ENCODE peak calls at places on chromosome 12, in nine cellular contexts. S is pancreas, G is PC-9, M is Peyer's patch, F is substantia nigra, I is A673, E is sigmoid colon, V is endodermal cell, X is dorsolateral prefrontal cortex. L is an unnamed sample.

GRCh38 chr12:107306141-107306670 is 212.9 kb upstream of the CRY1 start:
- DNase-seq in S (no peak), X (no peak), V (no peak), I (no peak), M (no peak), E (no peak), G (no peak), F (no peak), L (no peak)

GRCh38 chr12:6302621-6303020 is 7.9 kb upstream of the PLEKHG6 start:
- DNase-seq in I (no peak), E (no peak), M (no peak), F (no peak), X (no peak), S (no peak), V (no peak), G (no peak), L (no peak)

GRCh38 chr12:94740601-94741362 is 90.4 kb upstream of the TMCC3 start:
- DNase-seq in S (no peak), I (no peak), F (no peak), X (no peak), M (no peak), V (peak), G (no peak), E (no peak), L (no peak)

GRCh38 chr12:116955382-116956021 is 44.8 kb downstream of the FBXW8 start:
- DNase-seq in I (peak), X (no peak), V (peak), G (peak), S (peak), E (no peak), M (peak), F (no peak), L (no peak)

GRCh38 chr12:28258998-28259397 is 68.7 kb downstream of the CCDC91 start:
- DNase-seq in V (no peak), F (no peak), G (no peak), S (no peak), I (no peak), E (no peak), X (no peak), M (no peak), L (no peak)

GRCh38 chr12:76311796-76312195 is 36.4 kb downstream of the BBS10 start:
- DNase-seq in I (no peak), S (no peak), F (no peak), M (no peak), V (no peak), X (no peak), G (no peak), E (no peak), L (no peak)

GRCh38 chr12:6852651-6853354 is 853 bp downstream of the USP5 start:
- DNase-seq in F (peak), E (peak), S (no peak), I (peak), V (peak), X (no peak), G (peak), M (peak), L (no peak)

GRCh38 chr12:105092336-105092735 is 8.1 kb upstream of the ALDH1L2 start:
- DNase-seq in I (no peak), E (no peak), M (no peak), F (no peak), V (peak), G (peak), X (no peak), S (peak), L (no peak)

GRCh38 chr12:93000026-93000425 is 70.9 kb upstream of the EEA1 start:
- DNase-seq in G (no peak), I (no peak), X (no peak), E (no peak), F (no peak), V (no peak), S (no peak), M (no peak), L (no peak)

GRCh38 chr12:102879144-102879763 is 37.8 kb downstream of the PAH start:
- DNase-seq in E (peak), S (peak), I (peak), M (no peak), V (peak), F (no peak), G (peak), X (peak), L (peak)

GRCh38 chr12:12979151-12979550 is 20.9 kb downstream of the HEBP1 start:
- DNase-seq in V (no peak), I (no peak), X (no peak), E (no peak), M (no peak), F (no peak), G (no peak), S (no peak), L (no peak)

GRCh38 chr12:22282283-22282682 is 52.2 kb downstream of the ST8SIA1 start:
- DNase-seq in E (no peak), I (no peak), G (no peak), X (no peak), F (no peak), M (no peak), S (no peak), V (no peak), L (no peak)

GRCh38 chr12:57983150-57983857 is 41.9 kb downstream of the ATP23 start:
- DNase-seq in I (peak), F (no peak), G (peak), X (no peak), V (peak), E (no peak), S (peak), M (no peak), L (no peak)
- H3K27ac ChIP-seq in I (no peak), F (no peak), G (no peak), X (no peak), V (no peak), E (no peak), S (no peak), M (no peak), L (no peak)

DNA sequence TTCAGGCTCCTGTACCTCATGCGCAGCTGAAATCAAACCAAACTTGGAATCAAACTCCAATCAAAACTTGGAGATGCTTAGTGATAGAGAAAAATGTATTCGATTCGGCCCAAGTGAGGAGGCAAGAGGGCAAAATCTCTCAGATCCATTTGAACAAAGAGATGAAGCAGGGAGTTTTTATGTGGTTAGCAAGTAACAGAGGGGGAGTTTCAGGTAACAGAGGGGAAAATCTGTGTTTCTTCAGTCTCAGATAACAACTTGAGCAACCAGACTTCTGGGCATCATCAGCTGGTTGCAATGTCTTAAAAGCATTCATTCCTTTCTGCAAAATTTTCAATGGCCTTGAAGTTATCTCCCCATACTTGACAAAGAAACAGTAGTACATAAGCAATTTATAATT is 245.1 kb upstream of the AVPR1A start:
- DNase-seq in I (no peak), M (no peak), S (no peak), E (no peak), X (no peak), F (no peak), V (no peak), G (no peak), L (no peak)
- H3K27ac ChIP-seq in I (no peak), M (no peak), S (no peak), E (no peak), X (no peak), F (no peak), V (no peak), G (no peak), L (no peak)

GRCh38 chr12:109588461-109589239 is 15.1 kb downstream of the MVK start:
- DNase-seq in E (no peak), G (no peak), I (no peak), M (peak), X (no peak), S (no peak), V (no peak), F (no peak), L (no peak)

GRCh38 chr12:109586385-109587296 is 13.0 kb downstream of the MVK start:
- DNase-seq in S (no peak), E (no peak), V (no peak), X (no peak), M (no peak), F (no peak), G (peak), I (no peak), L (no peak)

GRCh38 chr12:109589691-109590245 is 16.2 kb downstream of the MVK start:
- DNase-seq in M (no peak), S (no peak), V (no peak), F (no peak), I (no peak), G (no peak), E (no peak), X (no peak), L (no peak)

GRCh38 chr12:109589240-109589590 is 15.6 kb downstream of the MVK start:
- DNase-seq in S (no peak), F (no peak), E (no peak), X (no peak), M (no peak), V (no peak), G (no peak), I (no peak), L (no peak)

DNA sequence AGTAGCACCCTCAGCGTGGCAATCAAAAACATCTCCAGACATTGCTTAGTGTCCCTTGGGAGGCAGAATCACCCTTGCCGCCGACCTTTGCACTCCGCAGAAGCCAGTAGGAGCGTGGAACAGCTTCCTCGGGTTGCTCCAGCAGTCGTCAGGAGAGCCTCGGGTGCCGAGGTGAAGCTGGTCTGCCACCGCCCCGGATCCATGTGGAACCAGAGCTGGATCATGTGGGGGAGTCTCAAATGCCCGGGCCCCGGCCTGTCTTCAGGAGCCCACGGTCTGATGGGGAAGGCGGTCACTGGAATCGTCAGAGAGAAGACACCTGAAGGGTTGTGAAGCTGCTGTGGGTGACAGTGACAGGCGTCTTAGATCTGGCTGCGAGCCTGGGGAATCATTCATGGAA is 14.3 kb downstream of the MVK start:
- DNase-seq in X (no peak), F (no peak), G (no peak), V (no peak), M (no peak), E (no peak), I (no peak), S (no peak), L (no peak)
- H3K27ac ChIP-seq in X (no peak), F (no peak), G (no peak), V (no peak), M (no peak), E (no peak), I (no peak), S (no peak), L (no peak)

DNA sequence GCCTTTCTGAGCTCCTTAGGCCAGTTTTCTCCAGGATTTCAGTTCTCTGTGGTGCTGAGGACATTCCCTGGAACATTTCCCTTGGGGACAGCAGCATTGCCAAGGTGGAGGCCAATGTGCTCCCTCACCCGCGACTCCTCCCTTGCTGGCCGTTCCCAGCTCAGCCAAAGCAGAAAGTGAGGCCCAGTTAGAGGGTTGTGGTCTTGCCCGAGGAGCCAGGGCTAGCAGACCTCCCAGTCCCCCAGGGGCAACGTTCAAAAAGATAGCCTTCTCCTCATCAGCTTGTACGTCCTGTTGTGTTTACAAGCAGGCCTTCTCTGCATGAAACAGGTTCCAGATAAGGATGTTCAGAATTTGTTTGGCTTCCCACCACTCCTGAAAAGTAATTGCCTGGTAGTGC is 78.4 kb downstream of the SSPN start:
- DNase-seq in I (peak), X (no peak), V (peak), G (no peak), M (no peak), F (no peak), S (no peak), E (no peak), L (no peak)
- H3K27ac ChIP-seq in I (peak), X (peak), V (no peak), G (peak), M (peak), F (peak), S (peak), E (peak), L (peak)

GRCh38 chr12:132774159-132774558 is 12.5 kb upstream of the ANKLE2 start:
- DNase-seq in M (no peak), E (no peak), S (no peak), V (no peak), F (no peak), I (no peak), X (no peak), G (no peak), L (no peak)
- H3K27ac ChIP-seq in M (no peak), E (no peak), S (no peak), V (no peak), F (no peak), I (no peak), X (peak), G (no peak), L (no peak)

L was measured in caudate nucleus.